ENCODE peak calls at places on chromosome 14, in four cellular contexts. One of them, this sample, is unnamed.

GRCh38 chr14:37810094-37810801 is 214.8 kb downstream of the TTC6 start:
- DNase-seq in NCI-H226: no peak
- DNase-seq in WTC11: no peak
- DNase-seq in NCI-H1048: no peak
- DNase-seq in this sample: no peak

GRCh38 chr14:24843494-24843893 is 206.5 kb downstream of the STXBP6 start:
- DNase-seq in NCI-H226: no peak
- DNase-seq in NCI-H1048: no peak
- DNase-seq in WTC11: no peak
- DNase-seq in this sample: no peak

GRCh38 chr14:47022721-47023120 is 371.1 kb upstream of the RPL10L start:
- DNase-seq in WTC11: no peak
- DNase-seq in NCI-H226: no peak
- DNase-seq in NCI-H1048: no peak
- DNase-seq in this sample: no peak

GRCh38 chr14:34858765-34859164 is 16.4 kb downstream of the BAZ1A start:
- DNase-seq in NCI-H226: no peak
- DNase-seq in NCI-H1048: no peak
- DNase-seq in WTC11: no peak
- DNase-seq in this sample: peak

GRCh38 chr14:54772451-54772881 is 130.2 kb downstream of the GCH1 start:
- DNase-seq in NCI-H226: no peak
- DNase-seq in WTC11: no peak
- DNase-seq in NCI-H1048: no peak
- DNase-seq in this sample: peak

GRCh38 chr14:56351861-56352260 is 227.7 kb upstream of the TMEM260 start:
- DNase-seq in WTC11: no peak
- DNase-seq in NCI-H1048: no peak
- DNase-seq in NCI-H226: no peak
- DNase-seq in this sample: peak

GRCh38 chr14:101561897-101562490 is 699 bp downstream of the DIO3 start:
- DNase-seq in NCI-H1048: no peak
- DNase-seq in WTC11: no peak
- DNase-seq in NCI-H226: no peak
- DNase-seq in this sample: no peak

GRCh38 chr14:56135001-56135400 is 16.8 kb downstream of the PELI2 start:
- DNase-seq in NCI-H226: no peak
- DNase-seq in WTC11: no peak
- DNase-seq in NCI-H1048: no peak
- DNase-seq in this sample: no peak

GRCh38 chr14:92523752-92524151 is 10.2 kb downstream of the RIN3 start:
- DNase-seq in NCI-H1048: no peak
- DNase-seq in WTC11: no peak
- DNase-seq in NCI-H226: no peak
- DNase-seq in this sample: no peak